ENCODE peak calls at places on chromosomes 5 and 9, in ten cellular contexts. E is lung, D is tibial nerve, U is WERI-Rb-1, W is psoas muscle, B is pancreas, V is sigmoid colon, Q is iPS DF 6.9, H is astrocyte, L is IMR-90. R is an unnamed sample. For H3K9me3 and H3K36me3, the result is how much of the 10 kb centered on the place peaks cover.

GRCh38 chr9:117487555-117488175 is 72.8 kb upstream of the ASTN2 start:
- DNase-seq in L (peak), V (peak), B (peak), U (peak), W (peak), H (peak), D (peak), Q (peak), E (peak), R (peak)

GRCh38 chr9:16828335-16829281 is 41.9 kb downstream of the BNC2 start:
- DNase-seq in V (peak), L (peak), Q (no peak), W (peak), B (peak), E (no peak), D (no peak), H (peak), U (no peak), R (peak)

GRCh38 chr9:94928696-94929372 is 202.3 kb downstream of the AOPEP start:
- DNase-seq in H (peak), L (peak), B (no peak), W (no peak), E (no peak), D (no peak), Q (no peak), U (no peak), V (no peak), R (no peak)

GRCh38 chr9:93612796-93613154 is 36.4 kb downstream of the PHF2 start:
- DNase-seq in Q (no peak), H (no peak), E (no peak), W (peak), B (no peak), V (no peak), L (no peak), U (no peak), D (no peak), R (no peak)

GRCh38 chr5:162323471-162323870 is 255.9 kb downstream of the GABRG2 start:
- DNase-seq in W (no peak), E (no peak), L (no peak), U (no peak), Q (no peak), B (no peak), D (no peak), V (no peak), H (no peak), R (no peak)

GRCh38 chr9:5798581-5798980 is 34.3 kb downstream of the ERMP1 start:
- DNase-seq in U (no peak), V (no peak), Q (no peak), E (no peak), W (no peak), L (no peak), D (no peak), H (no peak), B (no peak), R (no peak)

GRCh38 chr9:89078860-89079259 is 87.6 kb downstream of the S1PR3 start:
- DNase-seq in Q (no peak), D (no peak), E (no peak), H (peak), U (no peak), L (peak), W (no peak), B (no peak), V (peak), R (no peak)

GRCh38 chr9:121999556-121999955 is 93.6 kb downstream of the TTLL11 start:
- DNase-seq in W (no peak), L (no peak), B (no peak), H (no peak), Q (no peak), V (no peak), U (no peak), D (no peak), E (no peak), R (no peak)

GRCh38 chr9:121289554-121290370 is 21.8 kb downstream of the GSN start:
- DNase-seq in U (no peak), W (peak), E (peak), D (peak), H (no peak), Q (no peak), B (no peak), V (peak), L (no peak), R (no peak)

GRCh38 chr5:160960592-160960991 is 108.6 kb upstream of the ATP10B start:
- DNase-seq in D (no peak), H (no peak), U (no peak), W (no peak), L (no peak), E (no peak), Q (no peak), V (no peak), B (no peak), R (no peak)

GRCh38 chr5:157989296-157989695 is 130.4 kb upstream of the CLINT1 start:
- DNase-seq in L (no peak), H (peak), W (no peak), U (no peak), D (no peak), E (no peak), V (no peak), B (no peak), Q (no peak), R (no peak)

GRCh38 chr9:6113819-6114218 is 98.4 kb upstream of the RANBP6 start:
- DNase-seq in B (no peak), E (no peak), W (no peak), U (no peak), H (no peak), V (no peak), D (no peak), L (no peak), Q (no peak), R (no peak)

GRCh38 chr5:175862131-175863012 is 9.0 kb upstream of the CPLX2 start:
- DNase-seq in W (peak), U (no peak), L (no peak), Q (no peak), V (no peak), D (no peak), B (no peak), H (no peak), E (no peak), R (no peak)

GRCh38 chr9:127860779-127861178 is 6.3 kb upstream of the ENG start:
- DNase-seq in L (no peak), D (no peak), U (no peak), B (no peak), V (no peak), H (no peak), W (no peak), Q (no peak), E (no peak), R (no peak)

GRCh38 chr5:99694884-99695283 is 766.1 kb upstream of the CHD1 start:
- DNase-seq in D (no peak), W (peak), L (no peak), V (peak), E (no peak), Q (no peak), U (no peak), H (no peak), B (no peak), R (no peak)

GRCh38 chr5:68251804-68252648 is 36.5 kb downstream of the PIK3R1 start:
- DNase-seq in Q (no peak), L (peak), W (no peak), D (no peak), B (no peak), E (no peak), V (peak), H (peak), U (no peak), R (no peak)

GRCh38 chr5:141258948-141259347 is 13.8 kb downstream of the PCDHB15 start:
- DNase-seq in H (no peak), B (no peak), E (no peak), Q (no peak), V (no peak), W (no peak), U (no peak), D (no peak), L (no peak), R (no peak)
- H3K9me3 ChIP-seq in H (under half), B (under half), E (under half), Q (under half), V (half or more), W (half or more), U (half or more), D (under half), L (under half), R (half or more)

DNA sequence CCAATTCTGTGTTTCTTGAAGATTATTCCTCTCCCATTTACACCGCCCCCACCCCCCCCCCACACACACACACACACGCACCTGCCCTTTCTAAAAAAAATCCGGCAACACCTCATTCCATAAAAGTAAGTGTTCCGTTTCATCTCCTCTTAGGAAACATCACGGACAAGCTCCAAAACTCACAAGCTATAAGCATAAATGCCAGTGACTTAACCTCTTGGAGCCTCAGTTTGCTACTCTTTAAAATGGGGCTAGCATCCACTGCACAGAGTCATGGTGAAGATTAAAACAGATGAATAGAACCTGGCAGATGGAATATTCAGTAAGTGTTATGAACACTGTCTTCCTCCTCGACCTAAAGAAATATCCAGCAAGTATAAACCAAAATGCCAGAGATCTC is 70.5 kb downstream of the PCDH1 start:
- DNase-seq in L (no peak), Q (no peak), W (no peak), D (no peak), E (no peak), H (no peak), B (no peak), U (no peak), V (no peak), R (no peak)
- H3K4me3 ChIP-seq in L (no peak), Q (no peak), W (no peak), D (no peak), E (no peak), H (no peak), B (no peak), U (no peak), V (no peak), R (no peak)

GRCh38 chr9:99336531-99336930 is 114.4 kb downstream of the SEC61B start:
- DNase-seq in D (no peak), W (no peak), V (no peak), H (no peak), U (no peak), E (no peak), L (no peak), Q (no peak), B (no peak), R (no peak)
- H3K36me3 ChIP-seq in D (under half), W (under half), V (under half), H (under half), U (under half), E (under half), L (under half), Q (under half), B (under half), R (under half)

GRCh38 chr5:3996871-3997410 is 401.3 kb downstream of the IRX1 start:
- DNase-seq in U (no peak), H (no peak), B (no peak), V (no peak), W (no peak), D (no peak), Q (no peak), L (no peak), E (no peak), R (no peak)
- H3K9me3 ChIP-seq in U (under half), H (under half), B (under half), V (under half), W (under half), D (under half), Q (under half), L (under half), E (under half), R (under half)

GRCh38 chr5:39426136-39426535 is 1.4 kb upstream of the DAB2 start:
- DNase-seq in U (no peak), H (no peak), Q (no peak), E (no peak), V (no peak), L (no peak), W (no peak), D (no peak), B (no peak), R (peak)
- H3K4me3 ChIP-seq in U (no peak), H (no peak), Q (no peak), E (no peak), V (no peak), L (no peak), W (peak), D (peak), B (no peak), R (peak)

DNA sequence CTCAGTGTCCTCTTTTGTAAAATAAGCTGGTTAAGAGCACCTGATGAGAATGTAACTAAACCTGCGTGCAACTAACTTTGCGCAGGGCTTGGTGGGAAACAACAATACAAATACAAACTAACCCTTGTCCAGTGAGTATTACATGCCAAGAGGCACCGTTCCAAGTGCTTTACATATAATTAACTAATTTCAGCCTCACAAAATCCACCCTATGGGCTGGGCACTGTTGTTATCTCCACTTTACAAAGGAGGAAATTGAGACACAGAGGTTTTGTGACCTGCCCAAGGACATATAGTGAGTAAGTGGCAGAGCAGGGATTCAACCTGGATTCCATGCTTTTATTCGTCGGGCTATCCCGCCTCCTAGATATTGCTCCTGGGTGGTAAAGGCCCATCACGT is 26.2 kb upstream of the TNIP1 start:
- DNase-seq in V (no peak), W (no peak), B (peak), L (no peak), H (no peak), U (no peak), D (no peak), Q (no peak), E (no peak), R (no peak)
- H3K36me3 ChIP-seq in V (under half), W (under half), B (under half), L (half or more), H (half or more), U (under half), D (half or more), Q (under half), E (under half), R (half or more)

DNA sequence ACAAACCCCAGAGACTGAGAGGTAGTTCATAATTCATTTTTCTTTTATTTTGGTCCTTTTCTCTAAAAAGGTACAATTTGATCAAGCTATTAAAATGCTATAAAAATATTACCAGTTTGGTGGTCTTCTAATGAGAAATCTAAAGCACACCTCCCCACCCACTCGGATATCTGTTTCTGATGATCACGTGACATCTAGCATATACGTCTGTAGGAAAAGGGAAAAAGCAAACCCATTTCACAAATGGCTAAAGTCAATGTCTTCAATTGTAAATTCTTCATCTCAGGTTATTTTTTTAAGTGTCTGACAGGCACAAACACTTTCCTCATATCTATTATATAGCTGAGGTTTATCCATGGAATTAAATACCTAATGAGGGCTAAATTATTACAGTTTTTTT is 18.9 kb downstream of the ZNF354A start:
- DNase-seq in E (no peak), H (no peak), D (no peak), W (no peak), V (no peak), B (no peak), Q (no peak), U (no peak), L (no peak), R (no peak)
- H3K9me3 ChIP-seq in E (under half), H (half or more), D (under half), W (half or more), V (half or more), B (under half), Q (under half), U (under half), L (half or more), R (half or more)

DNA sequence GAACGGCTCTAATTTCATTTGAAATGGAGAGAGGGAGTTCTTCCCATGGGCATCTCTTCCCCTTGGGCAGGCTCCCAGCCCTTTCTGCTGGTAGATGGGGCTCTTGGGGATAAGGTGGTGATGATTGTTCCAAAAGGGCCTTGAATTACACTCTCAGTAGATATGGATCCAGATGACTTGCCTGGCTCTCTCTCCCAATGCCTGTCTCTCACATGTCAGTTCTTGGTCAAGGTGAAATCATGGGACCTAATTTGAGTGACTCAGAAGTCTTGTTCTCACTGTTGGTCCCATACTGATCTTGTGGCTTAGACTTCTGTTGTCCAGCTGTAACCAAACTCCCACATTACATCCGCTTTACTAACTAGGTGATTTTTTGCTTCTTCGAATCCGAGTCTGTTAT is 317.0 kb upstream of the RFX3 start:
- DNase-seq in B (no peak), W (no peak), Q (no peak), U (no peak), D (no peak), L (peak), V (no peak), H (peak), E (no peak), R (peak)
- H3K4me3 ChIP-seq in B (no peak), W (no peak), Q (no peak), U (no peak), D (no peak), L (no peak), V (no peak), H (no peak), E (no peak), R (no peak)

DNA sequence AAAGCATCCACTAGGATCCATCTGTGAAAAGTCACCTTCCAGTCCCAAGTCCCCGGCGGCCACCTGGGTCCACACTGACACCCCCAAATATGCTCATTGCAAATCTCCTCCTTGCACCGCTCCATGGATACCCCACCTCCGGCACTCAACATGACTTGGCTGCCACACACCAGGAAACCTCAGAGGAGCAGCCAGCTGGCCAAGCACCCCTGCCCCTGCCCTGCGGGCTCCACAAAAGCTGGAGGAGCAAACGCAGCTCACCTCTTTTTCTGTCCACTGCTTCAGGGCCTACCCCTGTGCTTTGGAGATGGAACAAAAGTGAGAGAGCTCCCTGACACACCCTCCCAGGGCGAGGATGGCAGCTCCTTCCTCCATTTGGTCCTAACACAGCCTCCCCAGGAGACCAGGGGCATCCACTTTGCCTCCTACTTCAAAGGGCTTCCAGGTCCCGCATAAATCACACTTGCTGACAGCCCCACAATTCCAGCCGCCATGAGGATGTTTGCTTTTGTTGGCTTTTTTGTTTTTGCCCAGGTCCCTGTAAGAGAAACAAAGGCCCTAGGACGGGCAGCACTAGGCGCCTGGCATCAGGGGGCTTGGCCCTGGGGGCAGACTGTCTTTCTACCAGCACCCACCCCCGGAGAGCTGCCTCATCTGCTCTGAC is 14.8 kb downstream of the ROR2 start:
- DNase-seq in D (no peak), L (no peak), B (no peak), E (no peak), H (no peak), W (no peak), V (no peak), Q (no peak), U (no peak), R (no peak)
- H3K36me3 ChIP-seq in D (under half), L (under half), B (under half), E (under half), H (under half), W (under half), V (under half), Q (under half), U (under half), R (under half)

R was measured in MG63.